ENCODE peak calls at places on chromosomes 5 and 9, in nine cellular contexts. One of them, this sample, is unnamed.

GRCh38 chr9:25724424-25724823 is 46.2 kb upstream of the TUSC1 start:
- DNase-seq in right atrium auricular region: no peak
- DNase-seq in A549: no peak
- DNase-seq in CD8-positive, alpha-beta T cell: no peak
- DNase-seq in suprapubic skin: no peak
- DNase-seq in pancreas: no peak
- DNase-seq in transverse colon: no peak
- DNase-seq in IMR-90: peak; percentile 75
- DNase-seq in MM.1S: no peak
- DNase-seq in this sample: no peak

GRCh38 chr5:122129332-122129731 is at the start of gene ZNF474:
- DNase-seq in right atrium auricular region: no peak
- DNase-seq in A549: peak; percentile 76
- DNase-seq in CD8-positive, alpha-beta T cell: no peak
- DNase-seq in suprapubic skin: no peak
- DNase-seq in pancreas: no peak
- DNase-seq in transverse colon: peak; percentile 20
- DNase-seq in IMR-90: peak; percentile 98
- DNase-seq in MM.1S: no peak
- DNase-seq in this sample: no peak

GRCh38 chr9:87826331-87826730 is 56.3 kb upstream of the SPATA31E1 start:
- DNase-seq in right atrium auricular region: no peak
- DNase-seq in A549: no peak
- DNase-seq in CD8-positive, alpha-beta T cell: no peak
- DNase-seq in suprapubic skin: no peak
- DNase-seq in pancreas: no peak
- DNase-seq in transverse colon: no peak
- DNase-seq in IMR-90: no peak
- DNase-seq in MM.1S: no peak
- DNase-seq in this sample: no peak

GRCh38 chr9:121743441-121744001 is 92.1 kb downstream of the DAB2IP start:
- DNase-seq in right atrium auricular region: peak; percentile 89
- DNase-seq in A549: peak; percentile 85
- DNase-seq in CD8-positive, alpha-beta T cell: no peak
- DNase-seq in suprapubic skin: peak; percentile 84
- DNase-seq in pancreas: peak; percentile 87
- DNase-seq in transverse colon: peak; percentile 82
- DNase-seq in IMR-90: peak; percentile 89
- DNase-seq in MM.1S: no peak
- DNase-seq in this sample: peak; percentile 86

GRCh38 chr5:38291355-38291754 is 33.0 kb downstream of the EGFLAM start:
- DNase-seq in right atrium auricular region: no peak
- DNase-seq in A549: no peak
- DNase-seq in CD8-positive, alpha-beta T cell: no peak
- DNase-seq in suprapubic skin: no peak
- DNase-seq in pancreas: no peak
- DNase-seq in transverse colon: no peak
- DNase-seq in IMR-90: no peak
- DNase-seq in MM.1S: no peak
- DNase-seq in this sample: no peak

GRCh38 chr5:55907927-55908326 is 56.8 kb downstream of the IL31RA start:
- DNase-seq in right atrium auricular region: no peak
- DNase-seq in A549: no peak
- DNase-seq in CD8-positive, alpha-beta T cell: no peak
- DNase-seq in suprapubic skin: no peak
- DNase-seq in pancreas: no peak
- DNase-seq in transverse colon: no peak
- DNase-seq in IMR-90: no peak
- DNase-seq in MM.1S: no peak
- DNase-seq in this sample: no peak

GRCh38 chr9:37174247-37174646 is 53.9 kb downstream of the ZCCHC7 start:
- DNase-seq in right atrium auricular region: no peak
- DNase-seq in A549: no peak
- DNase-seq in CD8-positive, alpha-beta T cell: no peak
- DNase-seq in suprapubic skin: no peak
- DNase-seq in pancreas: no peak
- DNase-seq in transverse colon: no peak
- DNase-seq in IMR-90: peak; percentile 81
- DNase-seq in MM.1S: no peak
- DNase-seq in this sample: no peak

GRCh38 chr9:130289711-130290241 is 24.2 kb downstream of the HMCN2 start:
- DNase-seq in right atrium auricular region: no peak
- DNase-seq in A549: no peak
- DNase-seq in CD8-positive, alpha-beta T cell: no peak
- DNase-seq in suprapubic skin: no peak
- DNase-seq in pancreas: peak; percentile 36
- DNase-seq in transverse colon: no peak
- DNase-seq in IMR-90: no peak
- DNase-seq in MM.1S: no peak
- DNase-seq in this sample: no peak

DNA sequence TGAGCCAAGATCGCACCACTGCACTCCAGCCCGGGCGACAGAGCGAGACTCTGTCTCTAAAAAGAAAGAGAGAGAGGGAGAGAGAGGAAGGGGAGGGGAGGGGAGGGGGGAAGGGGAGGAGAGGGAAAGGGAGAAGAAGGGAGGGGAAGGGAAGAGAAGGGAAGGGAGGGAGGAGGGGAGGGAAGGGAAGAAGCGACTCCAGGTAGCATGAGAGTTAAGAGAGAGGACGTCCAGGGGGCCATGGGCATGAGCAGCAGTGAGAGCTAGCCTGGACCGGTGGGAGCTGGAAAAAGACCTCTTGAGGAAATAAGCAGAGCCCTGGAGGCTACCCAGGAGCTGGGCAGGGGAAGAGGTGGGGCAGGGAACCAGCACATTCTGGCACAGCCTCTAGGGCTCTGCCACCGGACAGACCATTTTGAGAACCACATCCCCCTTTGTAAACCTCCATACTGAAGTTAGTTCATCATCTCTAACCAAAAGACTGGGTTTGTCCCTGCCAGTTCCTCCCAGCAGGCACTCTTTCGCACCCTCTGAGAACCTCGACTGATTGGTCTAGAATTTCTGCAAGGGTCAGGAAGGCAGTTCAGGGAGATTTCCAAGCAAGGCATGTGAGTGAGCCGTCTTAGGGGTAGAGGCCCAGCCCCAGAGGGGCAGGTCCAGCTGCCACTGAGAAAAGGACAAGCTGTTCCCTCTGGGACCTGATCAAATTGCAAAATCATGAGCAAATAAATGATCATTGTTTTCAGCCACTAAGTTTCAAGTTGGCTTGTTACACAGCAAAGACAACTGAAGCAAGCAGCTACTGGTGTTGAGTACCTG is 11.7 kb downstream of the NAIF1 start:
- DNase-seq in right atrium auricular region: peak; percentile 82
- DNase-seq in A549: no peak
- DNase-seq in CD8-positive, alpha-beta T cell: no peak
- DNase-seq in suprapubic skin: peak; percentile 84
- DNase-seq in pancreas: no peak
- DNase-seq in transverse colon: peak; percentile 51
- DNase-seq in IMR-90: no peak
- DNase-seq in MM.1S: no peak
- DNase-seq in this sample: no peak
- H3K4me3 ChIP-seq in right atrium auricular region: no peak overlapping the region
- H3K4me3 ChIP-seq in A549: no peak overlapping the region
- H3K4me3 ChIP-seq in CD8-positive, alpha-beta T cell: no peak overlapping the region
- H3K4me3 ChIP-seq in suprapubic skin: no peak overlapping the region
- H3K4me3 ChIP-seq in pancreas: no peak overlapping the region
- H3K4me3 ChIP-seq in transverse colon: no peak overlapping the region
- H3K4me3 ChIP-seq in IMR-90: no peak overlapping the region
- H3K4me3 ChIP-seq in MM.1S: no peak overlapping the region
- H3K4me3 ChIP-seq in this sample: no peak overlapping the region

GRCh38 chr5:132907161-132907560 is 33.7 kb downstream of the LEAP2 start:
- DNase-seq in right atrium auricular region: no peak
- DNase-seq in A549: no peak
- DNase-seq in CD8-positive, alpha-beta T cell: no peak
- DNase-seq in suprapubic skin: no peak
- DNase-seq in pancreas: no peak
- DNase-seq in transverse colon: no peak
- DNase-seq in IMR-90: peak; percentile 37
- DNase-seq in MM.1S: no peak
- DNase-seq in this sample: no peak

GRCh38 chr5:132901730-132902129 is 28.3 kb downstream of the LEAP2 start:
- DNase-seq in right atrium auricular region: no peak
- DNase-seq in A549: no peak
- DNase-seq in CD8-positive, alpha-beta T cell: no peak
- DNase-seq in suprapubic skin: no peak
- DNase-seq in pancreas: no peak
- DNase-seq in transverse colon: no peak
- DNase-seq in IMR-90: no peak
- DNase-seq in MM.1S: no peak
- DNase-seq in this sample: no peak

GRCh38 chr5:132901036-132901435 is 27.6 kb downstream of the LEAP2 start:
- DNase-seq in right atrium auricular region: no peak
- DNase-seq in A549: no peak
- DNase-seq in CD8-positive, alpha-beta T cell: no peak
- DNase-seq in suprapubic skin: no peak
- DNase-seq in pancreas: no peak
- DNase-seq in transverse colon: no peak
- DNase-seq in IMR-90: no peak
- DNase-seq in MM.1S: no peak
- DNase-seq in this sample: no peak

GRCh38 chr5:132909702-132910101 is 36.2 kb downstream of the LEAP2 start:
- DNase-seq in right atrium auricular region: no peak
- DNase-seq in A549: no peak
- DNase-seq in CD8-positive, alpha-beta T cell: no peak
- DNase-seq in suprapubic skin: no peak
- DNase-seq in pancreas: no peak
- DNase-seq in transverse colon: no peak
- DNase-seq in IMR-90: no peak
- DNase-seq in MM.1S: no peak
- DNase-seq in this sample: no peak

GRCh38 chr5:132905938-132906337 is 32.5 kb downstream of the LEAP2 start:
- DNase-seq in right atrium auricular region: no peak
- DNase-seq in A549: peak; percentile 56
- DNase-seq in CD8-positive, alpha-beta T cell: no peak
- DNase-seq in suprapubic skin: no peak
- DNase-seq in pancreas: no peak
- DNase-seq in transverse colon: no peak
- DNase-seq in IMR-90: peak; percentile 50
- DNase-seq in MM.1S: no peak
- DNase-seq in this sample: no peak
- TF ChIP-seq CTCF in right atrium auricular region: no peak
- TF ChIP-seq CTCF in A549: no peak
- TF ChIP-seq CTCF in CD8-positive, alpha-beta T cell: no peak
- TF ChIP-seq CTCF in suprapubic skin: no peak
- TF ChIP-seq CTCF in pancreas: no peak
- TF ChIP-seq CTCF in transverse colon: no peak
- TF ChIP-seq CTCF in IMR-90: no peak
- TF ChIP-seq CTCF in MM.1S: no peak
- TF ChIP-seq CTCF in this sample: no peak

GRCh38 chr5:170162631-170163321 is 57.1 kb downstream of the FOXI1 start:
- DNase-seq in right atrium auricular region: no peak
- DNase-seq in A549: no peak
- DNase-seq in CD8-positive, alpha-beta T cell: no peak
- DNase-seq in suprapubic skin: no peak
- DNase-seq in pancreas: no peak
- DNase-seq in transverse colon: no peak
- DNase-seq in IMR-90: no peak
- DNase-seq in MM.1S: no peak
- DNase-seq in this sample: no peak

GRCh38 chr5:170164087-170164486 is 58.4 kb downstream of the FOXI1 start:
- DNase-seq in right atrium auricular region: no peak
- DNase-seq in A549: no peak
- DNase-seq in CD8-positive, alpha-beta T cell: no peak
- DNase-seq in suprapubic skin: no peak
- DNase-seq in pancreas: no peak
- DNase-seq in transverse colon: no peak
- DNase-seq in IMR-90: no peak
- DNase-seq in MM.1S: no peak
- DNase-seq in this sample: no peak

GRCh38 chr5:170168002-170168401 is 62.3 kb downstream of the FOXI1 start:
- DNase-seq in right atrium auricular region: no peak
- DNase-seq in A549: no peak
- DNase-seq in CD8-positive, alpha-beta T cell: no peak
- DNase-seq in suprapubic skin: no peak
- DNase-seq in pancreas: no peak
- DNase-seq in transverse colon: no peak
- DNase-seq in IMR-90: no peak
- DNase-seq in MM.1S: peak; percentile 19
- DNase-seq in this sample: no peak

GRCh38 chr5:170166101-170166500 is 60.4 kb downstream of the FOXI1 start:
- DNase-seq in right atrium auricular region: no peak
- DNase-seq in A549: no peak
- DNase-seq in CD8-positive, alpha-beta T cell: no peak
- DNase-seq in suprapubic skin: no peak
- DNase-seq in pancreas: no peak
- DNase-seq in transverse colon: no peak
- DNase-seq in IMR-90: no peak
- DNase-seq in MM.1S: no peak
- DNase-seq in this sample: no peak

GRCh38 chr5:170164921-170165320 is 59.2 kb downstream of the FOXI1 start:
- DNase-seq in right atrium auricular region: no peak
- DNase-seq in A549: no peak
- DNase-seq in CD8-positive, alpha-beta T cell: no peak
- DNase-seq in suprapubic skin: no peak
- DNase-seq in pancreas: no peak
- DNase-seq in transverse colon: no peak
- DNase-seq in IMR-90: no peak
- DNase-seq in MM.1S: no peak
- DNase-seq in this sample: no peak
- H3K4me1 ChIP-seq in right atrium auricular region: no peaks in the 10 kb centered on the region
- H3K4me1 ChIP-seq in A549: no peaks in the 10 kb centered on the region
- H3K4me1 ChIP-seq in CD8-positive, alpha-beta T cell: no peaks in the 10 kb centered on the region
- H3K4me1 ChIP-seq in suprapubic skin: no peaks in the 10 kb centered on the region
- H3K4me1 ChIP-seq in pancreas: no peaks in the 10 kb centered on the region
- H3K4me1 ChIP-seq in transverse colon: no peaks in the 10 kb centered on the region
- H3K4me1 ChIP-seq in IMR-90: no peaks in the 10 kb centered on the region
- H3K4me1 ChIP-seq in MM.1S: peaks cover 7% of the 10 kb centered on the region
- H3K4me1 ChIP-seq in this sample: no peaks in the 10 kb centered on the region

GRCh38 chr5:149836451-149837139 is 106.5 kb downstream of the PPARGC1B start:
- DNase-seq in right atrium auricular region: no peak
- DNase-seq in A549: no peak
- DNase-seq in CD8-positive, alpha-beta T cell: no peak
- DNase-seq in suprapubic skin: no peak
- DNase-seq in pancreas: no peak
- DNase-seq in transverse colon: no peak
- DNase-seq in IMR-90: no peak
- DNase-seq in MM.1S: no peak
- DNase-seq in this sample: no peak

GRCh38 chr5:149832636-149833035 is 102.5 kb downstream of the PPARGC1B start:
- DNase-seq in right atrium auricular region: no peak
- DNase-seq in A549: no peak
- DNase-seq in CD8-positive, alpha-beta T cell: no peak
- DNase-seq in suprapubic skin: no peak
- DNase-seq in pancreas: no peak
- DNase-seq in transverse colon: no peak
- DNase-seq in IMR-90: no peak
- DNase-seq in MM.1S: no peak
- DNase-seq in this sample: no peak

GRCh38 chr5:149833116-149833827 is 103.2 kb downstream of the PPARGC1B start:
- DNase-seq in right atrium auricular region: no peak
- DNase-seq in A549: no peak
- DNase-seq in CD8-positive, alpha-beta T cell: no peak
- DNase-seq in suprapubic skin: no peak
- DNase-seq in pancreas: no peak
- DNase-seq in transverse colon: no peak
- DNase-seq in IMR-90: no peak
- DNase-seq in MM.1S: no peak
- DNase-seq in this sample: no peak

GRCh38 chr5:149831492-149831891 is 101.4 kb downstream of the PPARGC1B start:
- DNase-seq in right atrium auricular region: no peak
- DNase-seq in A549: peak; percentile 17
- DNase-seq in CD8-positive, alpha-beta T cell: no peak
- DNase-seq in suprapubic skin: no peak
- DNase-seq in pancreas: no peak
- DNase-seq in transverse colon: no peak
- DNase-seq in IMR-90: peak; percentile 37
- DNase-seq in MM.1S: no peak
- DNase-seq in this sample: no peak

GRCh38 chr5:149834246-149834855 is 104.2 kb downstream of the PPARGC1B start:
- DNase-seq in right atrium auricular region: peak; percentile 66
- DNase-seq in A549: peak; percentile 90
- DNase-seq in CD8-positive, alpha-beta T cell: peak; percentile 47
- DNase-seq in suprapubic skin: no peak
- DNase-seq in pancreas: no peak
- DNase-seq in transverse colon: peak; percentile 71
- DNase-seq in IMR-90: peak; percentile 91
- DNase-seq in MM.1S: peak; percentile 45
- DNase-seq in this sample: no peak
- H3K4me3 ChIP-seq in right atrium auricular region: no peak overlapping the region
- H3K4me3 ChIP-seq in A549: no peak overlapping the region
- H3K4me3 ChIP-seq in CD8-positive, alpha-beta T cell: no peak overlapping the region
- H3K4me3 ChIP-seq in suprapubic skin: no peak overlapping the region
- H3K4me3 ChIP-seq in pancreas: no peak overlapping the region
- H3K4me3 ChIP-seq in transverse colon: no peak overlapping the region
- H3K4me3 ChIP-seq in IMR-90: no peak overlapping the region
- H3K4me3 ChIP-seq in MM.1S: no peak overlapping the region
- H3K4me3 ChIP-seq in this sample: no peak overlapping the region

This sample was measured in mucosa of descending colon.